ENCODE peak calls at places on chromosomes 7 and 10, in nine cellular contexts. U is CD4-positive, alpha-beta memory T cell; T is OCI-LY7; I is colonic mucosa; S is pancreas; Y is A673; R is SK-N-SH; B is H1; G is CD4-positive, CD25-positive, alpha-beta regulatory T cell. O is an unnamed sample.

GRCh38 chr10:123132576-123133477 is 2.9 kb upstream of the HMX3 start:
- DNase-seq in Y (peak), T (peak), U (peak), B (no peak), R (peak), G (peak), I (peak), S (peak), O (peak)

GRCh38 chr10:70584941-70585544 is 17.5 kb downstream of the PRF1 start:
- DNase-seq in G (no peak), U (no peak), R (peak), I (no peak), S (no peak), B (peak), T (peak), Y (peak), O (no peak)

GRCh38 chr10:49534670-49535381 is 4.1 kb downstream of the ERCC6 start:
- DNase-seq in B (no peak), G (no peak), Y (no peak), U (no peak), R (no peak), S (no peak), T (peak), I (no peak), O (no peak)

GRCh38 chr10:122348512-122348911 is 26.0 kb upstream of the PLEKHA1 start:
- DNase-seq in G (no peak), I (no peak), S (no peak), U (no peak), T (peak), R (no peak), Y (no peak), B (no peak), O (no peak)

GRCh38 chr10:132064082-132064755 is 1.5 kb upstream of the JAKMIP3 start:
- DNase-seq in U (no peak), G (no peak), B (no peak), R (no peak), I (no peak), Y (no peak), S (no peak), T (no peak), O (peak)

GRCh38 chr7:56222866-56223265 is 106.6 kb upstream of the NUPR2 start:
- DNase-seq in U (no peak), S (no peak), Y (no peak), B (no peak), G (no peak), T (no peak), R (no peak), I (no peak), O (no peak)

GRCh38 chr10:95277201-95277570 is 13.6 kb downstream of the PDLIM1 start:
- DNase-seq in U (no peak), G (no peak), B (no peak), S (no peak), R (no peak), Y (no peak), T (no peak), I (peak), O (no peak)

GRCh38 chr10:43055991-43056567 is 20.8 kb upstream of the RET start:
- DNase-seq in R (peak), B (no peak), T (no peak), G (no peak), U (no peak), I (no peak), Y (no peak), S (no peak), O (no peak)

GRCh38 chr10:108439397-108439796 is 1274.9 kb upstream of the SORCS1 start:
- DNase-seq in S (no peak), B (no peak), R (no peak), I (no peak), Y (no peak), T (no peak), G (no peak), U (no peak), O (no peak)

GRCh38 chr7:15839415-15840100 is 153.1 kb upstream of the MEOX2 start:
- DNase-seq in Y (peak), U (no peak), R (peak), G (no peak), B (peak), T (no peak), S (no peak), I (no peak), O (peak)

GRCh38 chr10:110498087-110498981 is 627 bp downstream of the DUSP5 start:
- DNase-seq in B (no peak), T (peak), R (peak), G (peak), U (peak), Y (peak), I (peak), S (peak), O (no peak)

GRCh38 chr10:24277771-24278518 is 69.0 kb downstream of the KIAA1217 start:
- DNase-seq in U (no peak), B (no peak), G (no peak), S (no peak), T (no peak), Y (no peak), R (no peak), I (no peak), O (peak)

GRCh38 chr10:63491558-63492316 is 26.0 kb upstream of the JMJD1C start:
- DNase-seq in T (no peak), U (no peak), I (no peak), S (no peak), B (no peak), R (no peak), G (no peak), Y (peak), O (peak)

GRCh38 chr10:48470115-48470892 is 134.6 kb downstream of the ARHGAP22 start:
- DNase-seq in T (no peak), B (no peak), R (peak), U (no peak), S (no peak), Y (peak), G (no peak), I (peak), O (no peak)

GRCh38 chr10:35378547-35379210 is 42.4 kb downstream of the CCNY start:
- DNase-seq in T (peak), S (no peak), R (no peak), U (no peak), B (no peak), G (no peak), I (no peak), Y (no peak), O (no peak)

GRCh38 chr7:138980575-138981285 is 459 bp downstream of the KIAA1549 start:
- DNase-seq in S (no peak), B (no peak), T (no peak), U (no peak), R (peak), G (no peak), Y (peak), I (no peak), O (no peak)

GRCh38 chr10:63199716-63200115 is 66.6 kb downstream of the NRBF2 start:
- DNase-seq in S (no peak), U (no peak), G (no peak), B (no peak), T (no peak), Y (no peak), R (no peak), I (no peak), O (no peak)

GRCh38 chr10:128025437-128025836 is 100.8 kb downstream of the MKI67 start:
- DNase-seq in R (no peak), G (no peak), I (no peak), S (no peak), U (no peak), Y (no peak), T (no peak), B (no peak), O (no peak)

GRCh38 chr10:112258407-112258806 is 24.8 kb upstream of the TECTB start:
- DNase-seq in G (no peak), T (no peak), B (no peak), Y (no peak), R (no peak), S (no peak), U (no peak), I (no peak), O (no peak)

GRCh38 chr7:27167170-27167505 is 1.8 kb upstream of the HOXA9 start:
- DNase-seq in U (no peak), B (no peak), I (no peak), Y (no peak), S (no peak), T (no peak), R (peak), G (no peak), O (no peak)

GRCh38 chr7:47901542-47901941 is 46.7 kb downstream of the PKD1L1 start:
- DNase-seq in G (no peak), Y (no peak), T (no peak), B (no peak), U (no peak), I (no peak), R (no peak), S (no peak), O (no peak)

GRCh38 chr7:148962823-148963582 is 65.3 kb downstream of the PDIA4 start:
- DNase-seq in B (no peak), G (peak), T (peak), I (peak), U (peak), Y (peak), R (peak), S (peak), O (no peak)

GRCh38 chr10:76902949-76903348 is 734.7 kb downstream of the KCNMA1 start:
- DNase-seq in I (peak), R (peak), G (no peak), Y (peak), T (peak), U (no peak), B (peak), S (no peak), O (peak)

GRCh38 chr10:125296598-125296997 is 136.2 kb upstream of the CTBP2 start:
- DNase-seq in B (no peak), T (no peak), Y (no peak), I (no peak), G (no peak), U (no peak), S (no peak), R (no peak), O (no peak)

GRCh38 chr7:155377071-155377836 is 79.6 kb downstream of the INSIG1 start:
- DNase-seq in G (no peak), U (no peak), T (no peak), S (no peak), B (no peak), I (no peak), R (no peak), Y (no peak), O (no peak)

GRCh38 chr7:74023037-74023436 is 4.9 kb upstream of the ELN start:
- DNase-seq in T (no peak), Y (no peak), G (no peak), U (no peak), S (no peak), I (no peak), B (no peak), R (peak), O (peak)

GRCh38 chr10:8061274-8062211 is 7.1 kb downstream of the GATA3 start:
- DNase-seq in B (no peak), U (peak), Y (no peak), S (no peak), I (no peak), R (no peak), T (no peak), G (peak), O (no peak)

GRCh38 chr7:518630-519428 is 817 bp downstream of the PDGFA start:
- DNase-seq in U (no peak), T (no peak), Y (peak), G (no peak), R (peak), I (peak), B (no peak), S (peak), O (peak)

GRCh38 chr10:117224881-117225280 is 16.0 kb upstream of the SLC18A2 start:
- DNase-seq in I (no peak), G (no peak), U (no peak), R (no peak), S (no peak), B (no peak), Y (no peak), T (no peak), O (no peak)

GRCh38 chr7:134513169-134513752 is 14.1 kb upstream of the AKR1B10 start:
- DNase-seq in I (peak), B (peak), T (peak), U (no peak), Y (peak), R (peak), S (no peak), G (no peak), O (peak)

GRCh38 chr7:1555813-1556540 is at the start of gene TMEM184A:
- DNase-seq in U (no peak), R (peak), Y (no peak), T (peak), B (no peak), G (peak), I (peak), S (peak), O (no peak)

GRCh38 chr7:123770378-123770777 is 21.6 kb upstream of the WASL start:
- DNase-seq in T (no peak), S (no peak), U (no peak), Y (peak), G (no peak), B (no peak), I (no peak), R (no peak), O (no peak)

GRCh38 chr10:25530306-25530705 is 355.5 kb downstream of the GPR158 start:
- DNase-seq in Y (no peak), B (no peak), U (no peak), I (no peak), G (no peak), R (no peak), S (no peak), T (no peak), O (no peak)

GRCh38 chr10:117441366-117441765 is 66.1 kb upstream of the PDZD8 start:
- DNase-seq in U (no peak), G (no peak), R (no peak), Y (no peak), I (no peak), B (no peak), T (no peak), S (no peak), O (no peak)

GRCh38 chr7:56537952-56538351 is 421.7 kb upstream of the NUPR2 start:
- DNase-seq in B (no peak), I (no peak), G (no peak), T (no peak), S (peak), U (no peak), R (peak), Y (no peak), O (no peak)

GRCh38 chr10:97974526-97975525 is 55.6 kb downstream of the CRTAC1 start:
- DNase-seq in R (peak), U (no peak), Y (no peak), T (no peak), S (no peak), B (no peak), G (no peak), I (no peak), O (peak)

GRCh38 chr7:55325371-55325792 is 39.8 kb upstream of the LANCL2 start:
- DNase-seq in U (no peak), S (peak), Y (no peak), G (no peak), T (no peak), R (no peak), B (no peak), I (no peak), O (no peak)

GRCh38 chr10:72263613-72264241 is 10.0 kb upstream of the DDIT4 start:
- DNase-seq in B (no peak), S (peak), Y (no peak), I (peak), G (no peak), R (no peak), T (peak), U (peak), O (no peak)

GRCh38 chr10:98430427-98430826 is 15.4 kb upstream of the PYROXD2 start:
- DNase-seq in R (no peak), Y (no peak), B (no peak), I (no peak), U (peak), G (no peak), T (no peak), S (no peak), O (no peak)

GRCh38 chr7:49346200-49346899 is 422.0 kb downstream of the CDC14C start:
- DNase-seq in R (no peak), I (no peak), Y (no peak), S (no peak), G (no peak), T (no peak), U (no peak), B (no peak), O (no peak)

GRCh38 chr7:131522325-131522920 is 34.0 kb downstream of the PODXL start:
- DNase-seq in U (no peak), B (no peak), G (no peak), R (no peak), T (no peak), S (no peak), I (no peak), Y (no peak), O (no peak)
- H3K4me3 ChIP-seq in U (no peak), B (no peak), G (peak), R (no peak), T (no peak), S (peak), I (no peak), Y (no peak), O (no peak)

DNA sequence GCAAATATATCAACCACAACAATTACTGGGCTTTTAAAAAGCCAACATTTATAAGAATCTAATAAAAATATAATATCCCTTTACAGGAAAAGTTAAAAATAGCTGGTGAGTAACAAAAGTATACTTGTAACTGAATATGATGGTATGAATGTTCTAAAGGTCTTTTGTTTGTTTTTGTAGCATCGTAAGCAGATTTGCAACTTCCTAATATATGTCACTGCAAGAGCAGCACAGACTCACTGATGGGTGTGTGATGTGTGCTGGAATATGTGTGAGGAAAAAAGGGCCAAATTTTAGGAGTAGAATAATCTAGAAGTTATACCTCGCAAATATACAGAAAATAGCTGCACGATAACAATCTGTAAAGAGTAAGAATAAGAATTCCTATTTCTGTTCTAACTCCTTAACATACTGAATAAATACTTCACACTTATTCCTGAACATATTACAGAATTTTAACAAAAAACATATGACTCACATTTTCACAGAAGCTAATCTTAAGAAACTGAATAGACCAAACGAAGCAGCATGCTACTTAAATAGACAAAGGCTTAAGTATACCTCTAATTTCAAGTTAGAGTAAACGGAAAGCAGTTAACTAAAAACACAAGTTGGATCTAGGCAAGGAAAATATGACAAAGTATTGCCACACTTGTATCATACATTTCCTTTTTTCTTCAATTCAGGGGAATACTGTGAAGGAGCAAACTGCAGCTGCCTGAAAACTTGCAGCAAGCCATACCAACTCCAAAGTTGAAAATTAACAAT is 9.6 kb downstream of the ETV1 start:
- DNase-seq in T (no peak), I (no peak), Y (peak), G (no peak), B (no peak), S (no peak), R (no peak), U (no peak), O (no peak)
- H3K27ac ChIP-seq in T (no peak), I (no peak), Y (peak), G (no peak), B (no peak), S (no peak), R (peak), U (no peak), O (peak)

DNA sequence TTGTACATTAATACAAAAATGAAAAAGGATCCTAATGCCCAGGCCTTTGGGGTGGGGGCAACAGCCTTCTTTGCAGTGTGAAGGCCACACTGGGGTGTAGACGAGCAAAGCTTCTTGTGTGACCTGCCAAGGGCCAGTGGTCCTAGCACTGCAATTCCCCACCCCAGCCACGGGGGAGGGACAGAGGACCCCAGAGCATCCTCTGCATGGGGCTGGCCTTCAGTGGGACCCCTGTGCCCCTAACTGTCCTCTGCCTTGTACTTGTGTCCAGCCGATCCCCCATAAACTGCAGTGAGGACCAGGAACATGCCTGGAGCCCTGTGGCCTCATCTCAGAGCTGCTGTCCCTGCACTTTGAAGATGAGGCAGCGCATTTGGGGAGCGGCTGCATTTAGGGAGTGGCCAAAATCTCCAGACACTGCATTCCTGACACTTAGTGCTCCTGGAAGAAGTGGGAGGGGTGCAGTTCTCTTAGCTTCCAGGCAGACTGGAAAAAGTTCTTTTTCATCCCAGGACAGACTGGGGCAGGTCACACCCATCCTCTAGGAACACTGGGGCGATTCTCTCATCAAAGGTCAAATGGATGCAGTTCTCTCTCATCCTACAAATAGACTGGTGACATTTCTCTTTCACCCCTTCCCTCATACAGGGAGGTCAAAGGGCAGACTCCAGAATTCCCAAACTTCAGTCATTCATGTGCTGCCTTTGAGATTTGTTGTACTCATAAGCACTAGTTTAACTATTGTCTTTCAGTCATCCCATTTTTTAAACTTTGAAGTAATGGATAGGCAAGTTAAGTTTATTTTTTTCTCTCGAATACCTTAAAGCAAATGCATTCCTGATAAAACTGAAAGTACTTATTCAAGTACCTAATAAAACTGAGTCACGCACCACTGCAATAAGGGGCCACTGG is 922 bp upstream of the MYO1G start:
- DNase-seq in B (no peak), U (no peak), G (no peak), R (no peak), I (no peak), T (peak), S (no peak), Y (no peak), O (no peak)
- H3K4me3 ChIP-seq in B (no peak), U (peak), G (peak), R (no peak), I (no peak), T (peak), S (no peak), Y (no peak), O (no peak)

GRCh38 chr7:102860351-102860811 is 52.4 kb upstream of the LRRC17 start:
- DNase-seq in Y (peak), T (no peak), R (peak), G (no peak), B (no peak), U (no peak), S (no peak), I (no peak), O (no peak)

GRCh38 chr7:102864958-102865357 is 47.8 kb upstream of the LRRC17 start:
- DNase-seq in Y (no peak), S (no peak), G (no peak), U (no peak), T (no peak), R (no peak), I (no peak), B (no peak), O (no peak)

GRCh38 chr7:102859799-102860125 is 53.0 kb upstream of the LRRC17 start:
- DNase-seq in S (no peak), T (no peak), R (no peak), U (no peak), G (no peak), I (no peak), B (no peak), Y (no peak), O (no peak)

GRCh38 chr7:102856036-102856435 is 56.8 kb upstream of the LRRC17 start:
- DNase-seq in R (no peak), T (no peak), B (no peak), U (no peak), G (no peak), S (no peak), I (no peak), Y (no peak), O (no peak)

GRCh38 chr7:102859084-102859798 is 53.6 kb upstream of the LRRC17 start:
- DNase-seq in G (no peak), R (no peak), U (no peak), I (no peak), B (no peak), Y (no peak), T (no peak), S (no peak), O (no peak)
- H3K27ac ChIP-seq in G (no peak), R (peak), U (no peak), I (no peak), B (no peak), Y (no peak), T (no peak), S (no peak), O (no peak)

DNA sequence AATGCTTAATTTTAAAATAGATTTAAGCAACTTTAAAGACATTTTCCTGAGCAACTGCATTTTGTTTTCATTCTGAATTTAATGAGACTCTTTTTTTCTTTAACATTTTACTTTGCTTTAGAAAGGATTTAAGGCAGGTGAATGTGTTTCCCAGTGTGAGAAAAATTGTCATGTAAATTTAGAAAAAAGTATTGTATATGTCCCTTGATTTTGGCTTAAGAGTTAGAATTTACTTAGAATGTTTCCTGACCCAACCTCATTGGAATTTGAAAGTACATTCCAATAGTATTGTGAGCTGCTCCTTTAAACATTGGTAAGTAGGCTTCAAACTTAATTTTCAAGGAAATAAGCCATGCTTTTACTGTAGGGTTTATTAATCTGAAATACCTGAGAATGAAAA is 110.2 kb downstream of the PTEN start:
- DNase-seq in G (no peak), R (no peak), Y (no peak), T (no peak), U (no peak), B (peak), I (no peak), S (no peak), O (no peak)
- H3K4me3 ChIP-seq in G (no peak), R (no peak), Y (no peak), T (no peak), U (no peak), B (no peak), I (no peak), S (no peak), O (no peak)

O was measured in right atrium auricular region.